ENCODE peak calls at places on chromosomes 13 and 19, in ten cellular contexts. I is right lobe of liver, L is heart right ventricle, C is left lung, F is brain microvascular endothelial cell, N is HFF-Myc, B is K562, Y is stomach, H is fibroblast of lung, A is BJ. Q is an unnamed sample.

GRCh38 chr19:46488551-46488950 is 7.1 kb downstream of the PNMA8B start:
- DNase-seq in I (no peak), L (no peak), C (peak), F (no peak), N (no peak), B (no peak), Y (no peak), H (no peak), A (no peak), Q (no peak)

GRCh38 chr19:56066152-56067023 is 54.7 kb downstream of the ZNF787 start:
- DNase-seq in I (peak), L (peak), C (peak), F (peak), N (no peak), B (peak), Y (peak), H (peak), A (no peak), Q (no peak)

GRCh38 chr13:76825415-76825814 is 60.8 kb downstream of the KCTD12 start:
- DNase-seq in I (no peak), L (no peak), C (no peak), F (peak), N (no peak), B (no peak), Y (no peak), H (peak), A (no peak), Q (no peak)

GRCh38 chr19:2054763-2055162 is 3.7 kb upstream of the MKNK2 start:
- DNase-seq in I (peak), L (no peak), C (no peak), F (no peak), N (no peak), B (no peak), Y (no peak), H (no peak), A (no peak), Q (no peak)

GRCh38 chr13:60969659-60970058 is 446.0 kb downstream of the PCDH20 start:
- DNase-seq in I (no peak), L (no peak), C (no peak), F (no peak), N (no peak), B (no peak), Y (no peak), H (no peak), A (no peak), Q (no peak)

GRCh38 chr19:13441810-13442512 is 64.3 kb downstream of the CACNA1A start:
- DNase-seq in I (no peak), L (peak), C (no peak), F (peak), N (peak), B (peak), Y (no peak), H (peak), A (no peak), Q (no peak)

GRCh38 chr13:88142653-88143052 is 471.5 kb downstream of the SLITRK5 start:
- DNase-seq in I (no peak), L (no peak), C (no peak), F (no peak), N (no peak), B (no peak), Y (no peak), H (no peak), A (no peak), Q (no peak)

GRCh38 chr13:42746846-42747245 is 34.5 kb upstream of the FAM216B start:
- DNase-seq in I (no peak), L (no peak), C (no peak), F (no peak), N (peak), B (no peak), Y (no peak), H (no peak), A (no peak), Q (no peak)

GRCh38 chr19:44598880-44599279 is 14.5 kb upstream of the IGSF23 start:
- DNase-seq in I (no peak), L (no peak), C (no peak), F (no peak), N (no peak), B (peak), Y (peak), H (no peak), A (no peak), Q (no peak)

GRCh38 chr19:44600466-44600865 is 12.9 kb upstream of the IGSF23 start:
- DNase-seq in I (no peak), L (no peak), C (no peak), F (no peak), N (no peak), B (no peak), Y (no peak), H (peak), A (no peak), Q (no peak)

GRCh38 chr19:44603201-44603945 is 10.0 kb upstream of the IGSF23 start:
- DNase-seq in I (no peak), L (peak), C (no peak), F (peak), N (peak), B (no peak), Y (no peak), H (peak), A (peak), Q (peak)

GRCh38 chr19:44604241-44604640 is 9.1 kb upstream of the IGSF23 start:
- DNase-seq in I (no peak), L (no peak), C (no peak), F (no peak), N (no peak), B (no peak), Y (no peak), H (no peak), A (no peak), Q (no peak)

GRCh38 chr19:44602071-44602470 is 11.3 kb upstream of the IGSF23 start:
- DNase-seq in I (no peak), L (no peak), C (no peak), F (no peak), N (no peak), B (no peak), Y (peak), H (no peak), A (no peak), Q (no peak)
- TF ChIP-seq CTCF in I (no peak), L (no peak), C (no peak), F (no peak), N (no peak), B (no peak), Y (no peak), H (no peak), A (no peak), Q (no peak)

GRCh38 chr19:9757544-9758501 is 10.7 kb downstream of the ZNF846 start:
- DNase-seq in I (no peak), L (no peak), C (no peak), F (no peak), N (no peak), B (no peak), Y (no peak), H (peak), A (no peak), Q (no peak)
- H3K4me3 ChIP-seq in I (no peak), L (no peak), C (no peak), F (no peak), N (no peak), B (no peak), Y (no peak), H (no peak), A (no peak), Q (no peak)

GRCh38 chr19:49616532-49616931 is 23.4 kb downstream of the RRAS start:
- DNase-seq in I (no peak), L (no peak), C (no peak), F (no peak), N (no peak), B (no peak), Y (no peak), H (no peak), A (no peak), Q (no peak)

GRCh38 chr19:49615861-49616260 is 24.1 kb downstream of the RRAS start:
- DNase-seq in I (no peak), L (no peak), C (peak), F (no peak), N (no peak), B (no peak), Y (no peak), H (no peak), A (no peak), Q (no peak)

GRCh38 chr19:49616945-49617344 is 23.0 kb downstream of the RRAS start:
- DNase-seq in I (no peak), L (no peak), C (no peak), F (no peak), N (no peak), B (no peak), Y (no peak), H (no peak), A (no peak), Q (no peak)

GRCh38 chr19:49613374-49613773 is 22.4 kb downstream of the PRR12 start:
- DNase-seq in I (no peak), L (no peak), C (no peak), F (peak), N (no peak), B (no peak), Y (no peak), H (peak), A (no peak), Q (no peak)

DNA sequence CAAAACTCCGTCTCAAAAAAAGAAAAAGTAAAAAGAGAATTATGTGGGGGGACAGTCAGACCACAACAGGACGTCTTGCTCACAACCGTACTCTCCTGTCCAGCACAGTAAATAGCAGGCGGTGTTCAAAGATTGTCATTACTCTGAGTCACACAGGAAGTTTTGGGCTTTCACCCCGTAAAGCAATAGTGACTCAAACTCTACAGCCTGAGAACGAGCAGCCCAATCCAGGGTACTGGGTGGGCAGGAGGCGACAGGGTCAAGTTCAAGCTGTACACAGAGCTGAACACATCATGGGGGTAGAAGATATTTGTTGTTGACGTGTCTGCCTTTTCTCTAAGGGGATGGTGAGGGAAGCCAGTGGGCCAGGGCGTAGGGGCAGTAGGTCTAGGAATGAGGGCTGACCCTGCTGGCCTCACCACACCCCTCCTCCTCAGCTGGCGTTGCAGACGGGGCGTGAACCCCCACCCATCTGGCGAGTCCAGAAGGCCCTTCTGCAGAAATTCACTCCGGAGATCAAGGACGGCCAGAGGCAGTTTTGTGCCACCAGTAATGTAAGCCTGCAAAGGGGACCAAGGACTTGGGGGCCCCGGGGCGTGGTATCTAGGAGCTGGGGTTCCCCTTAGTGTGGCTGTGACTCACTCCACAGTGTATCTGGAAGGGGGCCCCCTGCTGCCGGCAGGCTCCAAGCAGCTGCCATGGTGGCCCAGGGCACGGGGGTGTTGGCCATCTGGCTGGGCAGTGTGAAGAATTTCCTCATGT is 23.3 kb downstream of the PRR12 start:
- DNase-seq in I (no peak), L (no peak), C (peak), F (peak), N (peak), B (no peak), Y (no peak), H (peak), A (peak), Q (no peak)
- TF ChIP-seq CTCF in I (no peak), L (no peak), C (no peak), F (peak), N (peak), B (no peak), Y (no peak), H (peak), A (peak), Q (peak)

DNA sequence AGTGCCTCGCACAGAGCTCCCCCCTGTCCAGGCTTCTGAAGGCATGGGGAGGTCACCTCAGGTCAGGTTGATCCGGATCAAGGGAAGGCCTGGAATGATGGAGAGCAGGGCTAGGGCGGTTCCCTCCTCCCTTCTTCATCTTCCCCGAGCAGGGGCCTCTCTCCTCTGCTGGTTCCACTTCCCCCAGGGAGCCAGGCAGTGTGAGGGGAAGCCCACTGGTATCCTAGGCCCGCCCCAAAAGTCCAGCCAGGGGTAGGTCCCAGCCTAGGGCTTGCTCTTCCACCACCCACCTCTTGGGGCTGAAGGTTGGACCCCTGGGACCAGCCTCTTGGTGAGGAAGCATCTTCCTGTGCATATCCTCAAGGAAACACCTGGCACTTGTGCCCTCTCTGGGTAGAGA is 16.4 kb upstream of the PRR19 start:
- DNase-seq in I (no peak), L (peak), C (no peak), F (no peak), N (no peak), B (no peak), Y (no peak), H (no peak), A (no peak), Q (no peak)
- H3K4me3 ChIP-seq in I (no peak), L (peak), C (peak), F (no peak), N (peak), B (peak), Y (peak), H (peak), A (peak), Q (no peak)